ENCODE peak calls at places on chromosome 22, in four cellular contexts. R is putamen, M is skeletal muscle cell, J is left colon. A is an unnamed sample.

GRCh38 chr22:27474711-27475547 is 326.6 kb downstream of the MN1 start:
- DNase-seq in M (peak), J (no peak), R (no peak), A (peak)

GRCh38 chr22:19150482-19151328 is 613 bp upstream of the GSC2 start:
- DNase-seq in R (no peak), J (no peak), M (no peak), A (no peak)

GRCh38 chr22:45692549-45692948 is 20.9 kb downstream of the ATXN10 start:
- DNase-seq in R (no peak), M (no peak), J (no peak), A (no peak)

GRCh38 chr22:49086181-49086580 is 741.5 kb downstream of the BRD1 start:
- DNase-seq in R (no peak), M (no peak), J (no peak), A (no peak)

GRCh38 chr22:30816413-30816812 is 121.7 kb downstream of the OSBP2 start:
- DNase-seq in R (no peak), M (no peak), J (no peak), A (no peak)

GRCh38 chr22:38313384-38313955 is 3.8 kb downstream of the CSNK1E start:
- DNase-seq in R (no peak), J (peak), M (peak), A (peak)

GRCh38 chr22:28909375-28909774 is 26.0 kb downstream of the ZNRF3 start:
- DNase-seq in M (no peak), R (no peak), J (no peak), A (no peak)

GRCh38 chr22:21641417-21641794 is 696 bp upstream of the SDF2L1 start:
- DNase-seq in J (peak), M (no peak), R (peak), A (no peak)

GRCh38 chr22:26892401-26893033 is 235.1 kb downstream of the MIAT start:
- DNase-seq in J (peak), M (peak), R (no peak), A (no peak)

GRCh38 chr22:30968015-30968923 is at the start of gene MORC2:
- DNase-seq in J (peak), R (no peak), M (peak), A (peak)

GRCh38 chr22:46057206-46057605 is 80.2 kb upstream of the WNT7B start:
- DNase-seq in R (no peak), M (no peak), J (peak), A (no peak)

GRCh38 chr22:44357962-44358553 is 45.3 kb upstream of the SHISAL1 start:
- DNase-seq in R (no peak), M (no peak), J (no peak), A (no peak)

GRCh38 chr22:29954203-29954855 is 71.4 kb downstream of the MTMR3 start:
- DNase-seq in M (no peak), J (no peak), R (no peak), A (no peak)

GRCh38 chr22:24430431-24431308 is 3.3 kb downstream of the ADORA2A start:
- DNase-seq in J (no peak), R (no peak), M (no peak), A (no peak)

GRCh38 chr22:50656122-50657070 is 16.2 kb upstream of the SHANK3 start:
- DNase-seq in J (no peak), R (no peak), M (peak), A (no peak)

GRCh38 chr22:26513852-26514251 is 1.6 kb upstream of the TFIP11 start:
- DNase-seq in M (no peak), R (no peak), J (no peak), A (no peak)

GRCh38 chr22:41240377-41241132 is at the start of gene CHADL:
- DNase-seq in M (no peak), R (peak), J (no peak), A (no peak)

GRCh38 chr22:29727248-29727551 is 7.4 kb downstream of the CABP7 start:
- DNase-seq in M (no peak), R (no peak), J (peak), A (no peak)

GRCh38 chr22:45441158-45441557 is 27.7 kb downstream of the RIBC2 start:
- DNase-seq in M (no peak), R (no peak), J (peak), A (no peak)

GRCh38 chr22:50528682-50529415 is 963 bp downstream of the TYMP start:
- DNase-seq in J (no peak), R (no peak), M (no peak), A (no peak)

GRCh38 chr22:42766860-42767259 is 46.2 kb upstream of the A4GALT start:
- DNase-seq in M (no peak), R (no peak), J (no peak), A (no peak)

GRCh38 chr22:49290286-49290685 is 537.4 kb downstream of the BRD1 start:
- DNase-seq in R (no peak), M (no peak), J (no peak), A (no peak)

GRCh38 chr22:20520093-20520511 is 12.7 kb downstream of the MED15 start:
- DNase-seq in J (no peak), M (no peak), R (no peak), A (no peak)

GRCh38 chr22:50536231-50536630 is 6.4 kb upstream of the TYMP start:
- DNase-seq in J (no peak), M (no peak), R (no peak), A (no peak)

GRCh38 chr22:20549232-20549841 is 41.9 kb downstream of the MED15 start:
- DNase-seq in R (peak), M (no peak), J (peak), A (no peak)

GRCh38 chr22:36510966-36511881 is 4.4 kb upstream of the FOXRED2 start:
- DNase-seq in M (no peak), R (no peak), J (peak), A (no peak)

GRCh38 chr22:22576244-22576988 is 17.4 kb upstream of the PRAME start:
- DNase-seq in J (peak), R (no peak), M (no peak), A (no peak)

GRCh38 chr22:25062378-25063095 is 110.0 kb downstream of the KIAA1671 start:
- DNase-seq in R (no peak), J (no peak), M (no peak), A (no peak)

GRCh38 chr22:17339095-17339693 is 30.1 kb upstream of the CECR2 start:
- DNase-seq in J (no peak), M (no peak), R (no peak), A (no peak)

GRCh38 chr22:17627961-17628303 is 617 bp downstream of the ATP6V1E1 start:
- DNase-seq in R (no peak), J (peak), M (no peak), A (no peak)

GRCh38 chr22:19810381-19811141 is 44.1 kb downstream of the GNB1L start:
- DNase-seq in J (no peak), R (no peak), M (peak), A (peak)

GRCh38 chr22:34080501-34080900 is 160.2 kb upstream of the LARGE1 start:
- DNase-seq in J (no peak), M (no peak), R (no peak), A (no peak)

GRCh38 chr22:47842119-47842518 is 1079.7 kb downstream of the TBC1D22A start:
- DNase-seq in M (no peak), J (peak), R (no peak), A (no peak)

GRCh38 chr22:43796567-43796966 is 15.5 kb downstream of the EFCAB6 start:
- DNase-seq in J (no peak), R (peak), M (peak), A (no peak)

GRCh38 chr22:48711031-48711431 is 1116.6 kb downstream of the BRD1 start:
- DNase-seq in R (no peak), J (no peak), M (no peak), A (no peak)

GRCh38 chr22:20244744-20245576 is 23.2 kb downstream of the RTN4R start:
- DNase-seq in J (peak), R (no peak), M (no peak), A (no peak)

GRCh38 chr22:29267462-29267857 is 321 bp downstream of the RHBDD3 start:
- DNase-seq in R (no peak), J (no peak), M (no peak), A (no peak)

A was measured in smooth muscle cell of the brain vasculature.